ENCODE peak calls at places on chromosomes 2 and 18, in eight cellular contexts. J, Y, G, S, F, H, U and I are unnamed samples.

GRCh38 chr2:70212298-70212948 is 21.6 kb upstream of the C2orf42 start:
- DNase-seq in J (no peak), Y (no peak), G (no peak), S (no peak), F (no peak), H (no peak), U (no peak), I (no peak)

GRCh38 chr18:2846638-2847340 is at the start of gene EMILIN2:
- DNase-seq in J (no peak), Y (peak; percentile 95), G (peak; percentile 64), S (no peak), F (peak; percentile 76), H (peak; percentile 90), U (peak; percentile 63), I (peak; percentile 55)

GRCh38 chr2:23107341-23107941 is 277.5 kb upstream of the KLHL29 start:
- DNase-seq in J (no peak), Y (no peak), G (no peak), S (no peak), F (no peak), H (no peak), U (peak; percentile 63), I (no peak)

GRCh38 chr18:79517322-79517721 is 121.6 kb downstream of the NFATC1 start:
- DNase-seq in J (no peak), Y (peak; percentile 80), G (no peak), S (no peak), F (no peak), H (no peak), U (no peak), I (no peak)

GRCh38 chr2:238294046-238294392 is 5.6 kb upstream of the PER2 start:
- DNase-seq in J (no peak), Y (peak; percentile 70), G (no peak), S (no peak), F (no peak), H (peak; percentile 52), U (no peak), I (no peak)

GRCh38 chr18:47113796-47114540 is 36.3 kb downstream of the HDHD2 start:
- DNase-seq in J (no peak), Y (no peak), G (no peak), S (no peak), F (no peak), H (no peak), U (no peak), I (no peak)

GRCh38 chr18:49183921-49184320 is 233.2 kb upstream of the SMAD7 start:
- DNase-seq in J (no peak), Y (no peak), G (no peak), S (no peak), F (no peak), H (no peak), U (no peak), I (no peak)

GRCh38 chr2:158797963-158798700 is 3.0 kb downstream of the DAPL1 start:
- DNase-seq in J (no peak), Y (no peak), G (no peak), S (no peak), F (no peak), H (no peak), U (no peak), I (no peak)

GRCh38 chr2:85769236-85769986 is 15.6 kb downstream of the ATOH8 start:
- DNase-seq in J (no peak), Y (no peak), G (peak; percentile 59), S (no peak), F (no peak), H (no peak), U (peak; percentile 81), I (no peak)

GRCh38 chr18:7413906-7414305 is 153.2 kb upstream of the PTPRM start:
- DNase-seq in J (no peak), Y (no peak), G (no peak), S (no peak), F (no peak), H (no peak), U (no peak), I (no peak)

GRCh38 chr2:100877555-100877954 is 57.6 kb downstream of the NPAS2 start:
- DNase-seq in J (no peak), Y (no peak), G (no peak), S (no peak), F (no peak), H (no peak), U (no peak), I (peak; percentile 22)

GRCh38 chr18:13611058-13611615 is 115.2 kb downstream of the FAM210A start:
- DNase-seq in J (no peak), Y (peak; percentile 74), G (no peak), S (no peak), F (no peak), H (peak; percentile 78), U (peak; percentile 52), I (no peak)

GRCh38 chr18:13613099-13613498 is 113.3 kb downstream of the FAM210A start:
- DNase-seq in J (no peak), Y (no peak), G (no peak), S (no peak), F (no peak), H (no peak), U (no peak), I (no peak)

GRCh38 chr18:13613591-13614317 is 112.6 kb downstream of the FAM210A start:
- DNase-seq in J (no peak), Y (peak; percentile 79), G (no peak), S (no peak), F (no peak), H (peak; percentile 44), U (no peak), I (no peak)

GRCh38 chr18:13611616-13612110 is 114.7 kb downstream of the FAM210A start:
- DNase-seq in J (no peak), Y (peak; percentile 80), G (no peak), S (no peak), F (no peak), H (peak; percentile 74), U (peak; percentile 64), I (no peak)

DNA sequence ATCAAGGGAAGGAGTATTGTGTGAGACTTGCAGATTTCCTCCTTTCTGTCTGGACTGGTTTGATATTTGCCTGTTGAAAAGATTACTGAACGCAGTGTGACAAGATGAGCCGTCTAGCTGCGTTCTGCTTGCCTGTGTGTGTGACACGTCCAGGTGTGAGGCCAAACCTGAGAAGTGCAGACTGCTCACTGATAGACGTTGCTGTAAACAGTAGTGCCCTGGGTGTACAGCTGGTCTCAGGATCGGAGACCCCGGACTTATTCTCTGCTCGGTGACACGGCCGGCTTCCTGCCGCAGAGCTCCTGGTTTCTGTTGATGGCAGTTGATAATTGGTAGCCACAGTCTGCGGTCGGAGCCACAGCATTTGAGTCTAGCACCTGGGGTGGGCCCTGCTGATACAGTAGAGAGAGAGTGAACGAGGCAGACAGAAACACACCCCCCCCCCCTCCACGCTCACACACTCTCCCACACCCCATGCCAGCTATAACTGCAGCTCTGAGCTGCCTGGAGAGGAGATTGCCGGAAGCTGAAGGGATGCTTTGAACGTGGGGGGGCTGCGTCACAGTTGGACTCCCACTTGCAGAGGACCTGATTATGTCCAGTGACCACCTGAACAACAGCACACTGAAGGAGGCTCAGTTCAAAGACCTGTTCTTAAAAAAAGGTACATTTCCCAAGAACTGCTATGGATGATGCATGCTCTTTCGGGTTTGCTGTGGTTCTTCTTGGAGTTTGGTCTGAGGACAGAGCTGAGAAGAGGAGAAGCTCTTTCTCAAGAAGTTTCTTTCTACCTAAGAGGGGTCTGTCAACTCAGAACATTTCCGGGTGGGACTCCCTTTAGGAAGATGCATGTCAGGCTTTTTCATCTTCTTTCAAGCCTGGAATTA is 114.0 kb downstream of the FAM210A start:
- DNase-seq in J (no peak), Y (peak; percentile 88), G (no peak), S (peak; percentile 94), F (no peak), H (peak; percentile 57), U (peak; percentile 67), I (peak; percentile 44)
- TF ChIP-seq POLR2AphosphoS5 in J (no peak), Y (no peak), G (peak; percentile 88), S (peak; percentile 97), F (no peak), H (no peak), U (no peak), I (no peak)

GRCh38 chr2:162182395-162182794 is 30.3 kb upstream of the GCG start:
- DNase-seq in J (no peak), Y (no peak), G (no peak), S (no peak), F (no peak), H (no peak), U (no peak), I (no peak)

GRCh38 chr2:162184362-162184761 is 32.3 kb upstream of the GCG start:
- DNase-seq in J (no peak), Y (no peak), G (no peak), S (no peak), F (no peak), H (no peak), U (no peak), I (no peak)

GRCh38 chr2:162185833-162186232 is 33.8 kb upstream of the GCG start:
- DNase-seq in J (no peak), Y (no peak), G (no peak), S (no peak), F (no peak), H (no peak), U (no peak), I (no peak)

DNA sequence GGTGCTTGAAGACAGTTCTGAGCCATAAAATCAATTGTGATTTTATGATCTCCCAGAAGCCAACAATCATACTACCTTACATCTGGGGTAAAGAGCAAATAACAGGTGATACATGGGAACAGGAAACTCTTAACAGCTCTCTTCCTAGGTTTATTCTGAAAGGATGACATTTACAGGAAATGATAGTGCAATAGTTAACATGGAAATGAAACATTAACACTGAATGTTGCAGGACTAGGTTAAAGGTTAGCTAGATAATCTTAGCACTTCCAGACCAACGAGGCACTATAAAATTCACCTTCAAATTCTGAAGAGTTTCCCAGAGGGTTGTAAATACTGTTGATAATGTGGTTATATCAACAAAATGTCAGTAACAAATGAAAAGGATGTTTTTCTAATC is 32.7 kb upstream of the GCG start:
- DNase-seq in J (no peak), Y (no peak), G (no peak), S (no peak), F (no peak), H (no peak), U (no peak), I (no peak)
- TF ChIP-seq POLR2AphosphoS5 in J (no peak), Y (no peak), G (no peak), S (no peak), F (no peak), H (no peak), U (no peak), I (no peak)

GRCh38 chr18:77096031-77096371 is 36.6 kb downstream of the MBP start:
- DNase-seq in J (no peak), Y (no peak), G (no peak), S (no peak), F (no peak), H (no peak), U (no peak), I (no peak)
- TF ChIP-seq POLR2AphosphoS5 in J (no peak), Y (no peak), G (no peak), S (no peak), F (no peak), H (peak; percentile 57), U (no peak), I (no peak)

DNA sequence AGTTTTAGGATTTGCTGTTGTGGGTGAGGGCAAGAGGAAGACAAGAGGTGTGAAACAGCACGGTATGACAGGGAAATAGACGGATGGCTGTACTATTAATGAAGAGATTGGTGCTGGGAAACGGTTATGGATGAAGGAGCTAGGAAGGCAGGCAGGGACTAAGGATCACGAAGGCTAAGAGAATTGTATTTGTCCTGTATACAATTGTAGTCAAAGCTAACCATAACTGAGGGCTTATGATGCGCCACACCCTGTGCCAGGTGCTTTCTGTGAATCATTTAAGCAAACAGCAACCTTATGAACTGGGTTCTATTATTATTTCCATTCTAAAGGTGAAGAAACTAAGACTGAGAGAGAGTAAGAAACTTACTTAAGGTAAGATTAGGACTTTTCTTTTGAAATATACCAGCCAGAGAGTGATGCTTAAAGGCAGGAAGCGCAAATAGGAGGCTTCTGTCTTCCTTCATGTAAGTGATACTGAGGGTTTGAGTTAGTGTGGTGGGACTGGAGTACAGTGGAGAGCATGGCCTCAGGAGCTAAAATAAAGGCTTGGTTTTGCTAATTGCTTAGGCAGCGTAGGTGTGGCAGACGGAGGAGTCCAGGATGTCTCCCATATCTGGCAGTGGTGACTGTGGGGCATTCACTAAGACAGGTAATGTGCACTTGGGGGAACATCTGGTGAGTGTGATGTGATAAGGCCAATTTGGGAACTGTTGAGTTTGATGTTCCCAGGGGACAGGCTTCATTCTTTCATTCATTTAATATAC is 85.8 kb downstream of the PLEKHM3 start:
- DNase-seq in J (no peak), Y (no peak), G (no peak), S (no peak), F (no peak), H (no peak), U (no peak), I (no peak)
- TF ChIP-seq POLR2AphosphoS5 in J (no peak), Y (no peak), G (no peak), S (no peak), F (no peak), H (no peak), U (no peak), I (no peak)